ENCODE peak calls at places on chromosomes 1 and 21, in five cellular contexts. D is left lung; R is CD8-positive, alpha-beta T cell; K is cardiac muscle cell; A is psoas muscle. T is an unnamed sample.

GRCh38 chr1:188986751-188987417 is 1490.8 kb downstream of the BRINP3 start:
- DNase-seq in D (peak; percentile 17), R (no peak), K (no peak), A (no peak), T (no peak)

GRCh38 chr1:27145934-27146354 is 9.0 kb downstream of the SLC9A1 start:
- DNase-seq in D (no peak), R (no peak), K (no peak), A (peak; percentile 45), T (no peak)

GRCh38 chr1:112370981-112371380 is 25.0 kb upstream of the CTTNBP2NL start:
- DNase-seq in D (no peak), R (no peak), K (no peak), A (no peak), T (no peak)

GRCh38 chr21:33943293-33943692 is 27.7 kb upstream of the ATP5PO start:
- DNase-seq in D (no peak), R (no peak), K (no peak), A (no peak), T (no peak)

GRCh38 chr21:36859744-36860501 is 106.5 kb downstream of the HLCS start:
- DNase-seq in D (peak; percentile 84), R (no peak), K (peak; percentile 29), A (peak; percentile 72), T (peak; percentile 4)

GRCh38 chr1:150221552-150221951 is 14.4 kb downstream of the ANP32E start:
- DNase-seq in D (no peak), R (no peak), K (no peak), A (no peak), T (peak; percentile 42)

GRCh38 chr1:12001249-12001917 is 17.9 kb upstream of the MIIP start:
- DNase-seq in D (no peak), R (no peak), K (peak; percentile 61), A (no peak), T (peak; percentile 21)

GRCh38 chr1:183983371-183984105 is 54.0 kb downstream of the COLGALT2 start:
- DNase-seq in D (no peak), R (no peak), K (peak; percentile 51), A (no peak), T (no peak)

GRCh38 chr1:18962855-18963737 is 6.6 kb upstream of the IFFO2 start:
- DNase-seq in D (no peak), R (no peak), K (no peak), A (no peak), T (no peak)

GRCh38 chr1:65564493-65564892 is 144.0 kb downstream of the LEPR start:
- DNase-seq in D (no peak), R (no peak), K (no peak), A (no peak), T (no peak)

GRCh38 chr1:47262787-47263413 is 30.9 kb upstream of the TAL1 start:
- DNase-seq in D (no peak), R (no peak), K (peak; percentile 34), A (no peak), T (no peak)

GRCh38 chr21:14064296-14064645 is 146.5 kb downstream of the LIPI start:
- DNase-seq in D (peak; percentile 80), R (no peak), K (no peak), A (no peak), T (no peak)

GRCh38 chr21:29657228-29657989 is 282.4 kb downstream of the GRIK1 start:
- DNase-seq in D (no peak), R (no peak), K (no peak), A (no peak), T (no peak)

GRCh38 chr1:85617582-85618237 is 37.1 kb downstream of the CCN1 start:
- DNase-seq in D (no peak), R (no peak), K (no peak), A (no peak), T (no peak)

GRCh38 chr1:221983444-221983843 is 241.6 kb upstream of the DUSP10 start:
- DNase-seq in D (no peak), R (no peak), K (no peak), A (no peak), T (no peak)

GRCh38 chr1:20538760-20539551 is 13.4 kb upstream of the FAM43B start:
- DNase-seq in D (no peak), R (no peak), K (no peak), A (no peak), T (no peak)

GRCh38 chr1:110187139-110187890 is 22.8 kb upstream of the KCNC4 start:
- DNase-seq in D (no peak), R (no peak), K (peak; percentile 37), A (no peak), T (no peak)

GRCh38 chr1:110783292-110783918 is 89.5 kb upstream of the CD53 start:
- DNase-seq in D (no peak), R (peak; percentile 43), K (peak; percentile 68), A (no peak), T (peak; percentile 86)

GRCh38 chr1:229570891-229571516 is 12.5 kb upstream of the ABCB10 start:
- DNase-seq in D (no peak), R (no peak), K (no peak), A (no peak), T (no peak)

GRCh38 chr1:71081697-71082080 is 854 bp upstream of the ZRANB2 start:
- DNase-seq in D (peak; percentile 47), R (no peak), K (peak; percentile 2), A (no peak), T (no peak)

GRCh38 chr1:243582321-243582720 is 267.7 kb downstream of the AKT3 start:
- DNase-seq in D (no peak), R (no peak), K (no peak), A (no peak), T (no peak)

GRCh38 chr21:25572895-25573310 is 34.4 kb downstream of the MRPL39 start:
- DNase-seq in D (no peak), R (no peak), K (no peak), A (no peak), T (peak; percentile 44)

GRCh38 chr1:214846276-214846675 is 236.3 kb upstream of the KCNK2 start:
- DNase-seq in D (no peak), R (no peak), K (no peak), A (no peak), T (no peak)

GRCh38 chr1:151012684-151013471 is 4.6 kb downstream of the PRUNE1 start:
- DNase-seq in D (no peak), R (no peak), K (peak; percentile 24), A (no peak), T (no peak)

GRCh38 chr1:117312453-117313138 is 54.7 kb upstream of the MAN1A2 start:
- DNase-seq in D (no peak), R (no peak), K (no peak), A (no peak), T (peak; percentile 53)

GRCh38 chr1:20634594-20635084 is 1.4 kb downstream of the PINK1 start:
- DNase-seq in D (no peak), R (no peak), K (peak; percentile 60), A (peak; percentile 48), T (peak; percentile 13)

GRCh38 chr1:24898909-24899439 is 31.1 kb downstream of the RUNX3 start:
- DNase-seq in D (peak; percentile 20), R (no peak), K (no peak), A (no peak), T (no peak)

GRCh38 chr21:43603641-43604504 is 55.4 kb downstream of the HSF2BP start:
- DNase-seq in D (no peak), R (no peak), K (no peak), A (no peak), T (no peak)

GRCh38 chr1:71294178-71294577 is 213.3 kb upstream of the ZRANB2 start:
- DNase-seq in D (no peak), R (no peak), K (no peak), A (no peak), T (no peak)

DNA sequence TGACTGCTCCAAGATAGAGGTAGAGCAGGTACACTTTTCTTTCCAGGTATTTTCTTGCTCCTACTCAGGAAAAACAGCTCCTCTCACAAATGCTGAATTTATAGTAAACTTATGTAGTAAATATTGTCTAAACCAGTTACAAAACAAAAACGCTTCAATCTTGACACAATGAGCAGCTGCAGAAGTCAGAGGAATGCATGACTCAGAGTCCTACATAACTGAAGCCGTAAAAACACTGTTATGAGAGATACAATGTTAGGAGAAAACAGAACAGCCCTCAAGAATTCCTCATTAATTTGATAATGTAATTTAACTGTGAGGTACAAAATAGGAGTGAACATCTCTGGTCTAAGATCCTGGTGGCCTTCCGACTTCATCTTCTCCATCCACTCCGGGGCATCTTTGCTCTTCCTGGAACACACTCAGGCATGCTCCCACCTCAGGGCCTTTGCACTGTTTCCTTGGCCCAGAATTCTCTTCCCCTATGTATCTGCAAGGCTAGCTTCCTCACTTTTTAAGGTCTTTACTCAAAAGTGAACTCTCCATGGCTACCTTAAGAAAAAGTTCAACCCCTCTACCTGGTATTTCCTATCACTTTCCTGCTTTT is 138.5 kb downstream of the SLC45A1 start:
- DNase-seq in D (no peak), R (no peak), K (no peak), A (no peak), T (no peak)
- H3K4me3 ChIP-seq in D (no peak overlapping the region), R (no peak overlapping the region), K (no peak overlapping the region), A (no peak overlapping the region), T (no peak overlapping the region)

DNA sequence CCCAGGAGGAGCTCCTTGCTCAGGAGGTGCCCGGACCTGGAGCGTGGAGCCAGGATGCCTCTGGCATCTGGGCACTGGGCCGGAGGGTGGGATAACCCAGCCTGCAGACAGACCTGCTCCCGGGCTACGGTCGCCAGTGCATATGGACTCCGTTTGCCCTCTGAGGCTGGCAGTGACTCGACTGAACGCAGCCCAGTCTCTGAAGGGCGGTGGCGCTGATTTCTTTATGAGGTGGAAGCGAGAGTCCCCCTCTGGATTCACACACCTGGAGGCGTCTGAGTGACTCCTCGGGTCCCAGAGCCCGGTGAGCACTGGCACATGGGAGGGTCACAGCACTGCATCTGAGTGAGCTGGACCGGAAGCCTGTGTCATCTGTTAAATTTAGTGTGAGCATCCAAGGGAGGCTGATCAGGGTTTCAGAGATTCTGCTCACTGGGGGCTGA is 60.5 kb upstream of the TTC34 start:
- DNase-seq in D (peak; percentile 65), R (no peak), K (no peak), A (no peak), T (no peak)
- H3K9me3 ChIP-seq in D (no peaks in the 10 kb centered on the region), R (no peaks in the 10 kb centered on the region), K (no peaks in the 10 kb centered on the region), A (no peaks in the 10 kb centered on the region), T (no peaks in the 10 kb centered on the region)

GRCh38 chr21:46545363-46545762 is 59.5 kb downstream of the S100B start:
- DNase-seq in D (no peak), R (no peak), K (no peak), A (no peak), T (no peak)

GRCh38 chr21:46542588-46543092 is 62.2 kb downstream of the S100B start:
- DNase-seq in D (no peak), R (no peak), K (no peak), A (no peak), T (no peak)

GRCh38 chr21:46544824-46545223 is 60.1 kb downstream of the S100B start:
- DNase-seq in D (no peak), R (no peak), K (no peak), A (no peak), T (no peak)

GRCh38 chr21:46543306-46543705 is 61.6 kb downstream of the S100B start:
- DNase-seq in D (no peak), R (no peak), K (no peak), A (no peak), T (no peak)

DNA sequence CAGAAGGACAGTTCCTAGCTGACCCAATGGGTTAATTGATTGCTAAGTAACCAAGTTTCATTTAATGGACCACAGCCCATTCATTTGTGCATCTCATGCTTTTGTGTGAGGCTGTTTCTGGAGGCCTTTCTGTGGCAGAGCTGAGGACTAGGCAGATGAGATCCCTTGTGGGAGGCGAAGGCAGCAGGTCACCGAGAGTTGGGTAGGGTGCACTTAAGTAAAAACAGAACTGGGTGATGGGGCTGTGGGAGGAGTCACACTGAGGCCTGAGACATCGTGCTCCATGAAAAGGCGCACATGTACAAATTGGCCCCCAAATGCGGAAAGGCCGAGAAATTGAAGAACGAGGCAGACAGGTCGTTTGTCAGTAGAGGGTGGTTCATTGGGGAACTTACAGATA is 60.9 kb downstream of the S100B start:
- DNase-seq in D (no peak), R (no peak), K (no peak), A (no peak), T (no peak)
- H3K36me3 ChIP-seq in D (no peaks in the 10 kb centered on the region), R (peaks cover 29% of the 10 kb centered on the region), K (peaks cover 33% of the 10 kb centered on the region), A (peaks cover 100% of the 10 kb centered on the region), T (peaks cover 74% of the 10 kb centered on the region)

GRCh38 chr1:153880962-153881361 is 41.8 kb downstream of the GATAD2B start:
- DNase-seq in D (peak; percentile 80), R (peak; percentile 13), K (peak; percentile 84), A (peak; percentile 81), T (no peak)
- H3K4me3 ChIP-seq in D (peak overlapping the region; percentile 0), R (no peak overlapping the region), K (no peak overlapping the region), A (no peak overlapping the region), T (no peak overlapping the region)